ENCODE peak calls at places on chromosome 12, in eight cellular contexts. U is fibroblast of lung; J is neural crest cell; T is HTR-8/SVneo; F is activated CD4-positive, CD25-positive, alpha-beta regulatory T cell; A is naive B cell; Z is brain microvascular endothelial cell; D is GM03348. K is an unnamed sample.

GRCh38 chr12:56683-57346 is 9.8 kb upstream of the IQSEC3 start:
- DNase-seq in U (no peak), J (no peak), T (no peak), F (no peak), A (no peak), Z (no peak), D (peak), K (no peak)

GRCh38 chr12:44000309-44000952 is 164.6 kb downstream of the TMEM117 start:
- DNase-seq in U (peak), J (peak), T (peak), F (no peak), A (no peak), Z (peak), D (peak), K (peak)

GRCh38 chr12:51889216-51890134 is 1.6 kb downstream of the ANKRD33 start:
- DNase-seq in U (peak), J (no peak), T (no peak), F (no peak), A (no peak), Z (no peak), D (no peak), K (no peak)

GRCh38 chr12:112590281-112590680 is 171.5 kb downstream of the PTPN11 start:
- DNase-seq in U (no peak), J (no peak), T (peak), F (no peak), A (no peak), Z (no peak), D (no peak), K (no peak)

GRCh38 chr12:1918081-1918874 is at the start of gene CACNA2D4:
- DNase-seq in U (no peak), J (no peak), T (no peak), F (no peak), A (no peak), Z (no peak), D (peak), K (peak)

GRCh38 chr12:67333649-67334048 is 64.5 kb downstream of the CAND1 start:
- DNase-seq in U (no peak), J (no peak), T (no peak), F (no peak), A (no peak), Z (no peak), D (no peak), K (no peak)

GRCh38 chr12:79454338-79454777 is 236.4 kb downstream of the PAWR start:
- DNase-seq in U (peak), J (no peak), T (no peak), F (no peak), A (no peak), Z (peak), D (no peak), K (peak)

GRCh38 chr12:103387385-103387784 is 108.4 kb downstream of the C12orf42 start:
- DNase-seq in U (no peak), J (no peak), T (no peak), F (no peak), A (no peak), Z (no peak), D (no peak), K (no peak)